ENCODE peak calls at places on chromosome 13, in six cellular contexts. P, D, N, E, Z and I are unnamed samples.

GRCh38 chr13:112773601-112774447 is 84.0 kb downstream of the ATP11A start:
- DNase-seq in P (no peak), D (no peak), N (no peak), E (no peak), Z (no peak), I (no peak)

GRCh38 chr13:80438521-80438920 is 97.6 kb upstream of the SPRY2 start:
- DNase-seq in P (no peak), D (no peak), N (no peak), E (no peak), Z (no peak), I (no peak)

GRCh38 chr13:27349458-27349857 is 75.0 kb upstream of the GTF3A start:
- DNase-seq in P (no peak), D (no peak), N (no peak), E (no peak), Z (no peak), I (no peak)

GRCh38 chr13:106566682-106567420 is 1.1 kb downstream of the ARGLU1 start:
- DNase-seq in P (peak), D (peak), N (peak), E (peak), Z (peak), I (peak)

GRCh38 chr13:46896346-46897138 is at the start of gene HTR2A:
- DNase-seq in P (no peak), D (peak), N (peak), E (no peak), Z (no peak), I (no peak)

GRCh38 chr13:110641055-110642015 is 26.0 kb downstream of the NAXD start:
- DNase-seq in P (no peak), D (no peak), N (no peak), E (no peak), Z (no peak), I (no peak)

GRCh38 chr13:20159646-20160345 is 1.1 kb downstream of the GJA3 start:
- DNase-seq in P (no peak), D (no peak), N (no peak), E (no peak), Z (no peak), I (no peak)

GRCh38 chr13:46168341-46168740 is 13.6 kb downstream of the LCP1 start:
- DNase-seq in P (no peak), D (no peak), N (peak), E (no peak), Z (no peak), I (no peak)

GRCh38 chr13:111370147-111370546 is 49.7 kb downstream of the TEX29 start:
- DNase-seq in P (no peak), D (no peak), N (no peak), E (no peak), Z (no peak), I (no peak)

GRCh38 chr13:93254775-93255174 is 28.2 kb downstream of the GPC6 start:
- DNase-seq in P (no peak), D (no peak), N (no peak), E (no peak), Z (no peak), I (no peak)

GRCh38 chr13:111281751-111282311 is 38.6 kb upstream of the TEX29 start:
- DNase-seq in P (no peak), D (no peak), N (no peak), E (no peak), Z (no peak), I (no peak)

GRCh38 chr13:87138856-87139255 is 532.3 kb upstream of the SLITRK5 start:
- DNase-seq in P (no peak), D (no peak), N (no peak), E (no peak), Z (no peak), I (no peak)

GRCh38 chr13:80132741-80133601 is 208.0 kb downstream of the SPRY2 start:
- DNase-seq in P (peak), D (peak), N (peak), E (no peak), Z (peak), I (no peak)

GRCh38 chr13:38674208-38674607 is 12.7 kb upstream of the FREM2 start:
- DNase-seq in P (no peak), D (no peak), N (no peak), E (no peak), Z (no peak), I (no peak)

GRCh38 chr13:74325106-74325505 is 190.9 kb upstream of the KLF12 start:
- DNase-seq in P (no peak), D (peak), N (no peak), E (no peak), Z (no peak), I (no peak)

GRCh38 chr13:100828226-100828625 is 153.6 kb upstream of the TMTC4 start:
- DNase-seq in P (no peak), D (no peak), N (no peak), E (no peak), Z (no peak), I (no peak)

GRCh38 chr13:29754486-29754806 is 96.0 kb downstream of the UBL3 start:
- DNase-seq in P (peak), D (no peak), N (no peak), E (no peak), Z (no peak), I (no peak)

GRCh38 chr13:55361141-55361540 is 1779.6 kb upstream of the PRR20A start:
- DNase-seq in P (no peak), D (no peak), N (no peak), E (no peak), Z (no peak), I (no peak)

GRCh38 chr13:51997641-51998330 is 13.5 kb downstream of the ATP7B start:
- DNase-seq in P (peak), D (peak), N (no peak), E (no peak), Z (no peak), I (no peak)

GRCh38 chr13:109326601-109327000 is 459.8 kb downstream of the IRS2 start:
- DNase-seq in P (no peak), D (no peak), N (no peak), E (no peak), Z (no peak), I (no peak)

GRCh38 chr13:84896128-84896527 is 903.1 kb downstream of the SLITRK6 start:
- DNase-seq in P (peak), D (peak), N (no peak), E (no peak), Z (no peak), I (no peak)

DNA sequence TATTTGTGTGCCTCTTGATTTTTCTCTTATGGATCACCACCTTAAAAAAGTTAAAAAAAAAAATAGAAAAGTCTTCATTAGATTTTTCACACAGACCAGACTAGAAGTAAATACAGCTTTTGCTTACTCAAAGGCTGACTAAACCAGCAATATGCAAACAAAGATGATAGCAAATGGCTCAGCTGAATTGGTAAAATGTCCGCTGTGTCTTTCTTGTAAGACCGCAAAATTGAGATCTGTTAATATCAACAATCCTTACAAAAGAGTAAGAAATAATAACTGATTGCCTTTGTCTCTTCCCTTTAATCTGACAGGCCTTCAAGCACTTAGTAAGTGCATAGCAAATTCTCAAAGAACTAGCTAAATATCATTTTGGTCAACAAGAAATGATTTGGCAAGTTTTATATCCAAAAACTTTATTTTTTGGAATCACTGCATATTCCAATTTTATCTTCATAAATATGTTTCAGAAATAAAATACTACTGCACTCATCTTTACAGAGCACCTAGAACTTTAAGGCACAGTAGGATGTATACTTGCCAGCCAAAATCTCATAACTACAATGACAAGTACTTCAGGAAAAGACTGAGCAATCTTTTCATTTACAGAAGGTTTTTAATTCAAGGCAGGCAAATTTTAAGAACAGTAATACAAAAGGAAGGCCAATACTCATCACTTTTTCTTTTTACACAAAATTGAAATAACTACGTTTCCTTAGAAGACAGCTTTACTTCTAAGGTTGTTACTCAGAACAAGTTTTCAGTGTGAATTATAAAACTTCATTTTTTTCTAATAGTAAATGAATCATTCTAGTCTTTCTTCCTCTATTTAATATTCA is 1.2 kb downstream of the ELF1 start:
- DNase-seq in P (no peak), D (no peak), N (no peak), E (no peak), Z (no peak), I (no peak)
- H3K27ac ChIP-seq in P (peak), D (peak), N (peak), E (peak), Z (peak), I (peak)

DNA sequence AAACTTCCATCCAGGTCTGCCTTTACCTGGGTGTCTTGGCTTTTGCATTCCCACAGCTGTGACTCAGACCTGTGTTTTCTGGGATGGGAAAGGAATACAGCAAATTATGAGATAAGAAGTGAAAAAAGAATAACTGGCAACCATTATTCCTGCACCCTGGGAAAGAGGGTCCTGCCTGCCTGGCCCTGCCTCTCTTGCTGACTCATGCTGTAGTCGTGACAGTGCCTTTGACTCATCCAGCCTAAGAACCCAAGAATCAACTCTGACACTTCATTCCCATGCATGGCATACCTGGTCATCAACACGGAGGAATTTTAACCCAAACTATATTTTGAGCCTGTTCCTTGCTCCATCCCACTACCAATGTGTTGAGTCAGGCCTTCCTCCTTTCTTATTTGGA is 185.4 kb upstream of the SERP2 start:
- DNase-seq in P (peak), D (no peak), N (no peak), E (no peak), Z (no peak), I (no peak)
- H3K27ac ChIP-seq in P (peak), D (no peak), N (no peak), E (no peak), Z (no peak), I (no peak)

GRCh38 chr13:78054152-78054551 is 135.5 kb upstream of the EDNRB start:
- DNase-seq in P (no peak), D (no peak), N (no peak), E (no peak), Z (no peak), I (no peak)
- H3K27ac ChIP-seq in P (no peak), D (no peak), N (no peak), E (no peak), Z (no peak), I (no peak)

GRCh38 chr13:99404005-99404755 is 97.0 kb upstream of the GPR183 start:
- DNase-seq in P (peak), D (no peak), N (no peak), E (no peak), Z (no peak), I (no peak)
- H3K27ac ChIP-seq in P (no peak), D (no peak), N (no peak), E (peak), Z (no peak), I (no peak)

DNA sequence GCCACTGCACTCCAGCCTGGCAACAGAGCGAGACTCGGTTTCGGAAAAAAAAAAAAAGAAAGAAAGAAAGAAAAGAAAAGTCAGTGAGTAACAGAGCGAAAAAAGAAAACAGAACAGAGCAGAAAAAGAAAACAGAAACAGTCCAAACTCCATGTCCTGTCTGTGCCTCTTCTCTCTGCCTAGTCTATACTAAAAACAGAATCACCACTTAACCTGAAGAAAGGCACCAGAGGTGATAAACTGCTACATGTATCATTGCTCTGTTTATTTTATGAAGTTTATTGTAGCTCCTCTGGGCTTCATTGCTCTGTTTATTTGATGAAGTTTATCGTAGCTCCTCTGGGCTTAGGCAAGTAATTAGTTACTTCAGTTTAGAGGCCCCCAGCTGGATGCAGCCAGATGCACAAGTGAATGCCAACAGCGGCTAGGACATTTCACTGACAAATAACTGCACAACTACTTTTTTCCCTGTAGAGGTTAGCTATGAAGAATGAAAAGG is 39.2 kb downstream of the TBC1D4 start:
- DNase-seq in P (no peak), D (no peak), N (no peak), E (no peak), Z (no peak), I (no peak)
- H3K27ac ChIP-seq in P (no peak), D (peak), N (no peak), E (no peak), Z (no peak), I (no peak)

GRCh38 chr13:21583496-21583895 is 20.5 kb downstream of the MICU2 start:
- DNase-seq in P (no peak), D (no peak), N (no peak), E (no peak), Z (no peak), I (no peak)

GRCh38 chr13:21584973-21585592 is 18.9 kb downstream of the MICU2 start:
- DNase-seq in P (no peak), D (no peak), N (no peak), E (no peak), Z (no peak), I (no peak)

GRCh38 chr13:21576424-21576823 is 27.5 kb downstream of the MICU2 start:
- DNase-seq in P (no peak), D (no peak), N (no peak), E (no peak), Z (no peak), I (no peak)

GRCh38 chr13:21580736-21581135 is 23.2 kb downstream of the MICU2 start:
- DNase-seq in P (no peak), D (no peak), N (no peak), E (no peak), Z (no peak), I (no peak)

DNA sequence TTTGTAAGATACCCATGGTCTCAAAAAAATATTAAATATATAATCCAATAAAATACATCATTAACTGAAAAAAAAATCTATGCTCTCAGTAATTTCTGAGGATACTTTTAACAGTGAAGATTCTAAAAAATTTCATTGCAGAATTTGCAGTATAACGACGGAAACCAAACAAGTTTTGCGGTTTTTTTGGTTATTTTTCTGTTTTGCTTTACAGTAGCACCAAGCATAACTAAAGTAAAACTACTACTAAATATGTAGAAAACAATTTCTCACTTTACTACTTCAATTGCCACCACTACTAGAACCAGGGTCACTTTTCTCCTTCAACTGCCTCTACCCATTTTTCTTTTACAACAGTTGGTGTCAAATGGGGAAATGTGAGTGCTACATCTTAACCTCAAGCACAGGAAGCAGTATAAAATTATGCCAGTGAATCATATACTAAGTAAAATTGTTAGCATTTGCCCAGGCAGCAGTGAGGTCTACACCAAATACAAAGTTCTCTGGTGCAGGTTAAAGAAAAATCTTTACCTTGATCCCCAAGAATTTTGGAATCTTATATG is 24.1 kb downstream of the MICU2 start:
- DNase-seq in P (no peak), D (no peak), N (no peak), E (no peak), Z (no peak), I (no peak)
- H3K27ac ChIP-seq in P (no peak), D (no peak), N (no peak), E (no peak), Z (no peak), I (no peak)

GRCh38 chr13:34458756-34459462 is 483.2 kb upstream of the NBEA start:
- DNase-seq in P (no peak), D (no peak), N (no peak), E (no peak), Z (no peak), I (no peak)
- H3K27ac ChIP-seq in P (no peak), D (no peak), N (peak), E (no peak), Z (peak), I (no peak)

GRCh38 chr13:31947105-31947504 is 84.5 kb upstream of the FRY start:
- DNase-seq in P (no peak), D (no peak), N (no peak), E (no peak), Z (no peak), I (no peak)

GRCh38 chr13:31946091-31946770 is 85.3 kb upstream of the FRY start:
- DNase-seq in P (peak), D (no peak), N (no peak), E (no peak), Z (no peak), I (no peak)

GRCh38 chr13:31945202-31945978 is 86.2 kb upstream of the FRY start:
- DNase-seq in P (peak), D (peak), N (peak), E (no peak), Z (peak), I (no peak)

GRCh38 chr13:31943591-31943990 is 88.0 kb upstream of the FRY start:
- DNase-seq in P (no peak), D (no peak), N (no peak), E (no peak), Z (no peak), I (no peak)

GRCh38 chr13:31944262-31945160 is 87.1 kb upstream of the FRY start:
- DNase-seq in P (no peak), D (no peak), N (no peak), E (no peak), Z (no peak), I (no peak)
- H3K27ac ChIP-seq in P (peak), D (peak), N (peak), E (no peak), Z (no peak), I (no peak)

DNA sequence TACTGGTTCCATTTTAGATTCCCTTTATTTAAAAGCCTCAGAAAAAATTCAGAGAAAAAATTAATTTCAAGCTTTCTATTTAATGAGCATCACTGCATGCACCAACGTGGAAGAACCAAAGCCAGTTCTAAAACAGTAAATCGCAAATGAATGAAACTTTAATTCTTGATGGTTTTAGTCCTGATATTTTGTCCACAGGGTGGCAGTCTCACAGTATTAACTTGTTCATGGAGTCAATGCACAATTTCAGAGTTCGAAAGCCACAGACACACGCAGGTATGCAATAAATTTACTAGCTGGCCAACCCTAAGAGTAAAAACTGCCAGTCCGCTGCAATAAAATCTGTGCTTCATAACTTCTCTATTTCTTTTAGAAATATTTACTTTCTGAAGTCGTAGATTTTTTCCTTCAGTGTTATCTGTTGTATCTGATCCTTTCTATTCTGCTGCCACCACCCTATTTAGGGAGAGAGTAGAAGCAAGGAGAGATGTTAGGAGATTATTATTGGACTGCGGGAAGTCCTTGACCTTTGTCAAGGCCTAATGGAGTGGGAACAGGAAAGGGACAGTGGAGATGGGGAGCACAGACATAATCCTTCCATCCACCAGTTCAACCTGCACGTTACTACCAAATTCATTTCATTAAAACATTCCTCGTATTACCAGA is 7.0 kb upstream of the WBP4 start:
- DNase-seq in P (no peak), D (no peak), N (no peak), E (peak), Z (no peak), I (peak)
- H3K27ac ChIP-seq in P (peak), D (peak), N (peak), E (no peak), Z (peak), I (no peak)